ENCODE peak calls at places on chromosome 2, in five cellular contexts. P, I, Y, H and G are unnamed samples.

GRCh38 chr2:214593723-214594122 is 182.9 kb downstream of the VWC2L start:
- DNase-seq in Y (no peak), I (no peak), P (peak), H (peak), G (no peak)

GRCh38 chr2:127661072-127661618 is 14.2 kb downstream of the LIMS2 start:
- DNase-seq in Y (peak), I (no peak), H (no peak), P (no peak), G (no peak)

GRCh38 chr2:27807476-27807875 is 36.0 kb downstream of the MRPL33 start:
- DNase-seq in Y (peak), P (no peak), I (no peak), H (no peak), G (no peak)

GRCh38 chr2:12320027-12320734 is 396.6 kb upstream of the TRIB2 start:
- DNase-seq in H (no peak), Y (no peak), P (no peak), I (no peak), G (no peak)

GRCh38 chr2:86417961-86418360 is 23.2 kb upstream of the KDM3A start:
- DNase-seq in P (no peak), Y (no peak), H (peak), I (no peak), G (no peak)

GRCh38 chr2:235573331-235574221 is 79.7 kb downstream of the AGAP1 start:
- DNase-seq in Y (no peak), H (no peak), I (no peak), P (no peak), G (no peak)

GRCh38 chr2:107663632-107664031 is 163.1 kb upstream of the RGPD4 start:
- DNase-seq in Y (no peak), P (no peak), H (no peak), I (no peak), G (no peak)

GRCh38 chr2:54570925-54571694 is 115.0 kb downstream of the SPTBN1 start:
- DNase-seq in Y (peak), H (peak), I (peak), P (peak), G (no peak)

GRCh38 chr2:238128061-238129040 is 10.1 kb upstream of the KLHL30 start:
- DNase-seq in P (no peak), H (no peak), I (no peak), Y (no peak), G (no peak)

GRCh38 chr2:9982891-9983290 is 31.4 kb downstream of the GRHL1 start:
- DNase-seq in Y (no peak), I (no peak), P (no peak), H (no peak), G (no peak)

GRCh38 chr2:226915846-226916360 is 80.0 kb downstream of the RHBDD1 start:
- DNase-seq in H (no peak), Y (no peak), P (peak), I (peak), G (no peak)

GRCh38 chr2:63132020-63132419 is 81.4 kb downstream of the OTX1 start:
- DNase-seq in I (no peak), H (no peak), P (no peak), Y (no peak), G (no peak)

GRCh38 chr2:191486584-191487320 is 191.2 kb upstream of the NABP1 start:
- DNase-seq in I (peak), H (peak), P (peak), Y (peak), G (peak)

GRCh38 chr2:5195636-5196035 is 496.5 kb upstream of the SOX11 start:
- DNase-seq in Y (no peak), P (no peak), I (no peak), H (no peak), G (no peak)

GRCh38 chr2:72144746-72145657 is 2.7 kb downstream of the CYP26B1 start:
- DNase-seq in Y (no peak), H (peak), P (no peak), I (no peak), G (no peak)

GRCh38 chr2:110126086-110126773 is 10.6 kb upstream of the MALL start:
- DNase-seq in I (no peak), Y (no peak), P (no peak), H (no peak), G (no peak)

GRCh38 chr2:121699421-121700328 is 37.0 kb downstream of the NIFK start:
- DNase-seq in P (peak), Y (peak), H (peak), I (peak), G (peak)

GRCh38 chr2:218129756-218130155 is 3.9 kb downstream of the CXCR2 start:
- DNase-seq in P (no peak), Y (no peak), I (peak), H (no peak), G (no peak)

GRCh38 chr2:161415467-161416293 is 417 bp upstream of the TBR1 start:
- DNase-seq in I (no peak), H (no peak), P (no peak), Y (no peak), G (no peak)

GRCh38 chr2:174336403-174337336 is 1.9 kb downstream of the SP9 start:
- DNase-seq in H (no peak), P (no peak), I (no peak), Y (peak), G (no peak)

GRCh38 chr2:218022131-218022850 is 19.5 kb upstream of the TNS1 start:
- DNase-seq in Y (no peak), H (no peak), P (no peak), I (no peak), G (no peak)

GRCh38 chr2:120842456-120843439 is 107.1 kb downstream of the GLI2 start:
- DNase-seq in H (no peak), Y (no peak), P (no peak), I (peak), G (no peak)

GRCh38 chr2:173150087-173150486 is 74.4 kb downstream of the MAP3K20 start:
- DNase-seq in Y (no peak), H (no peak), P (no peak), I (peak), G (no peak)

GRCh38 chr2:162623888-162624287 is 214.7 kb downstream of the KCNH7 start:
- DNase-seq in Y (no peak), H (no peak), P (no peak), I (no peak), G (no peak)

GRCh38 chr2:190271783-190272456 is 47.7 kb downstream of the HIBCH start:
- DNase-seq in Y (no peak), H (no peak), P (no peak), I (no peak), G (no peak)

GRCh38 chr2:224369028-224369632 is 32.8 kb downstream of the FAM124B start:
- DNase-seq in H (peak), Y (no peak), P (no peak), I (peak), G (no peak)

GRCh38 chr2:127590386-127591190 is 55.1 kb downstream of the MYO7B start:
- DNase-seq in I (no peak), H (no peak), P (no peak), Y (no peak), G (no peak)

GRCh38 chr2:196131949-196132925 is 39.1 kb downstream of the STK17B start:
- DNase-seq in Y (no peak), I (no peak), H (no peak), P (no peak), G (no peak)

GRCh38 chr2:138922973-138923563 is 142.9 kb upstream of the NXPH2 start:
- DNase-seq in Y (no peak), P (no peak), H (peak), I (no peak), G (no peak)

GRCh38 chr2:7118606-7119503 is 201.6 kb downstream of the RNF144A start:
- DNase-seq in H (no peak), I (peak), P (no peak), Y (no peak), G (no peak)

GRCh38 chr2:144432014-144432413 is 87.9 kb downstream of the ZEB2 start:
- DNase-seq in I (no peak), H (no peak), P (no peak), Y (no peak), G (no peak)

GRCh38 chr2:7057865-7058400 is 140.7 kb downstream of the RNF144A start:
- DNase-seq in I (no peak), H (no peak), Y (no peak), P (no peak), G (no peak)

GRCh38 chr2:113233593-113234550 is 44.8 kb downstream of the PAX8 start:
- DNase-seq in P (no peak), Y (no peak), I (no peak), H (peak), G (no peak)

GRCh38 chr2:203240491-203240890 is 1.7 kb downstream of the CYP20A1 start:
- DNase-seq in H (no peak), P (no peak), I (no peak), Y (no peak), G (no peak)
- H3K4me3 ChIP-seq in H (peak), P (no peak), I (peak), Y (no peak), G (peak)

GRCh38 chr2:24009680-24010476 is at the start of gene MFSD2B:
- DNase-seq in P (no peak), Y (no peak), I (no peak), H (no peak), G (no peak)
- H3K4me3 ChIP-seq in P (peak), Y (peak), I (peak), H (no peak), G (peak)

DNA sequence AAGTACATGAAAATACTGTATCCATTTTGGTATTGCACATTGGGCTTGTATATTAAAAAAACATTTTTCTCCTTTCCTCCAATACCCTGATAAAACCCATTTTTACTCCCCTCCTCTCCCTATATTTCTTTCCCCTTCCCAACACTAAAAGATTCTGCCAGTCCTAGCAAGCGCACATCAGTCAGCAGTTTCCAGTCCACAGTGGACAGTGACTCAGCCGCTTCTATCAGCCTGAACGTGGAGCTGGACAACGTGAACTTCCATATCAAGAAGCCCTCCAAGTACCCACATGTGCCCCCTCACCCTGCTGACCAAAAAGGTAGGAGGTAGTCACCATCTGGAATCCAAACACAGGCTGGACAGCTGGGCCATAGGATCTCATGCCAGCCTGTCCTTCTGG is 38.6 kb downstream of the PIKFYVE start:
- DNase-seq in H (no peak), Y (no peak), I (no peak), P (no peak), G (no peak)
- H3K4me3 ChIP-seq in H (no peak), Y (no peak), I (no peak), P (no peak), G (no peak)

GRCh38 chr2:42132066-42132965 is 36.8 kb upstream of the EML4 start:
- DNase-seq in H (peak), P (peak), Y (no peak), I (peak), G (no peak)
- H3K4me3 ChIP-seq in H (peak), P (peak), Y (no peak), I (peak), G (no peak)

DNA sequence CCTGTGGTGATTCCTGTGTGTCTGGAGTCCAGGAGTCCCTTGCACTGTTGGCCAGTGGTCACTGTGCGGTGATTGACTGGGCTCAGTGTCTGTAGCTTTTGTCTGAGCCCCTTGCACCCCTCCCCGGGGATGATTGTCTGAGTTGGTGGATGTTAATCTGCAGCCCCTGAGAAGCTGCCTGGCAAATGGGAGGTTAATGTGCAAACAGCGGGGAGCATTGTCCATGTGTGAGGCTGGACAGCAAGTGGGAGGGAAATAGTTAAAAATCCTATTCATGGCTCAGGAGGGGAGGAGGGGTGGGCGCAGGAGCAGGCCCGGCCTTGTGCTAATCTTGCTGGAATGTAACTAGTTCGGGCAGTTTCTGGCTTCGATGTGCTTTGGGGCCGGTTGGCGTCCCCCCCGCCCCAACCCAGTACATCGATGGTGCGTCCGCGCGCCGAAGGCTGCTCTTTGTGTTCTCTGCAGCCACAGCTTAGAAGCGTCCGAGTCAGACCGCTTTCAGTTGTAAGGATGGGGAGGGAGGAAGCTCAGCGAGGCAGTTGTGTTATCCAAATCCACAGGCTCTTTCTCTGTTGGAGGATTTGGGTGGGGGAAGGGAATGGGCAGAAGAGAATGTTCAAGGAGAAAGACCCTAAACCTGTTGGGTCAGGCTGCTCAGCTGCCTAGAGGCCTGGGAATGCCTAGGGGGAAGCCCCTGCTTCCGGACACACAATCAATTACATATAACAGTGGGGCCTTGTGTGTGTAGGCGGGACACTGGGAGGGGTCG is 71.8 kb downstream of the TGOLN2 start:
- DNase-seq in I (no peak), P (peak), H (peak), Y (no peak), G (no peak)
- H3K4me3 ChIP-seq in I (peak), P (peak), H (peak), Y (no peak), G (peak)

DNA sequence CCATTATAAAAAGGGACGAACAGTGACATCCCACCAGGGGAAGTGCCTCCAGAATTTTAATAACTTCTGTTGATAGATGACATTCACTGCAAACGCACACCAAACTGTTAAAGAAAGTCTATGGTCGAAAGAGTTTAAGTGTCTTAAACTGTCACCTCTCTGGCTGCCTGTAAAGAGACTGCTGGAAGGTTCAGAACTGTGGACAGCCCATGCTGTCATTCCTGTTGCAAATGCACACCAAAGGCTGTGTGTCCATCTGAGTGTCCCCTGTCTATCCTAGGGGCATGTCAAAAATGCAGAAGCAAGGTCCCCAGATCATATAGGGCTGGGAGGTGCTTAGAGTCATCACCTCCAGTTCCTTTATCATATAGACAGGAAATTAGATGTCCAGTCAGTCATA is 171.8 kb downstream of the CYRIA start:
- DNase-seq in Y (no peak), I (no peak), P (no peak), H (no peak), G (no peak)
- H3K4me3 ChIP-seq in Y (no peak), I (no peak), P (no peak), H (no peak), G (no peak)

DNA sequence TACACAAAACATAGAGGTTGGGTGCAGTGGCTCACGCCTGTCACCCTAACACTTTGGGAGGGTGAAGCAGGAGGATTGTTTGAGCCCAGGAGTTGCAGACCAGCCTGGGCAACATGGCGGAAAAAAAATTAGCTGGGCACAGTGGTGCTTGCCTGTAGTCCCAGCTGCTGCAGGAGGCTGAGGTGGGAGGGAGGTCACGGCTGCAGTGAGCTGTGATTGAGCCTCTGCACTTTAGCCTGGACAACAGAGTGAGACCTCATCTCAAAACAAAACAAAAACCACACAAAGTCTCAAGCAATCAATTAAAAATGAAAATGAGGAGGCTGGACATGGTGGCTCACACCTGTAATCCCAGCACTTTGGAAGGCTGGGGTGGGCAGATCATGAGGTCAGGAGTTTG is 4.9 kb downstream of the NOP58 start:
- DNase-seq in H (no peak), I (no peak), P (no peak), Y (no peak), G (no peak)
- H3K4me3 ChIP-seq in H (no peak), I (no peak), P (no peak), Y (no peak), G (peak)

GRCh38 chr2:17915811-17916523 is 37.5 kb downstream of the KCNS3 start:
- DNase-seq in Y (no peak), H (no peak), I (no peak), P (no peak), G (no peak)

GRCh38 chr2:17915099-17915498 is 36.6 kb downstream of the KCNS3 start:
- DNase-seq in H (no peak), Y (no peak), I (no peak), P (no peak), G (no peak)

GRCh38 chr2:17911491-17912260 is 33.2 kb downstream of the KCNS3 start:
- DNase-seq in Y (no peak), P (no peak), I (no peak), H (no peak), G (no peak)

GRCh38 chr2:17910971-17911370 is 32.5 kb downstream of the KCNS3 start:
- DNase-seq in H (no peak), I (no peak), P (no peak), Y (no peak), G (no peak)

GRCh38 chr2:17912266-17912691 is 33.8 kb downstream of the KCNS3 start:
- DNase-seq in P (no peak), I (no peak), Y (no peak), H (no peak), G (no peak)
- H3K4me3 ChIP-seq in P (no peak), I (no peak), Y (no peak), H (no peak), G (no peak)

DNA sequence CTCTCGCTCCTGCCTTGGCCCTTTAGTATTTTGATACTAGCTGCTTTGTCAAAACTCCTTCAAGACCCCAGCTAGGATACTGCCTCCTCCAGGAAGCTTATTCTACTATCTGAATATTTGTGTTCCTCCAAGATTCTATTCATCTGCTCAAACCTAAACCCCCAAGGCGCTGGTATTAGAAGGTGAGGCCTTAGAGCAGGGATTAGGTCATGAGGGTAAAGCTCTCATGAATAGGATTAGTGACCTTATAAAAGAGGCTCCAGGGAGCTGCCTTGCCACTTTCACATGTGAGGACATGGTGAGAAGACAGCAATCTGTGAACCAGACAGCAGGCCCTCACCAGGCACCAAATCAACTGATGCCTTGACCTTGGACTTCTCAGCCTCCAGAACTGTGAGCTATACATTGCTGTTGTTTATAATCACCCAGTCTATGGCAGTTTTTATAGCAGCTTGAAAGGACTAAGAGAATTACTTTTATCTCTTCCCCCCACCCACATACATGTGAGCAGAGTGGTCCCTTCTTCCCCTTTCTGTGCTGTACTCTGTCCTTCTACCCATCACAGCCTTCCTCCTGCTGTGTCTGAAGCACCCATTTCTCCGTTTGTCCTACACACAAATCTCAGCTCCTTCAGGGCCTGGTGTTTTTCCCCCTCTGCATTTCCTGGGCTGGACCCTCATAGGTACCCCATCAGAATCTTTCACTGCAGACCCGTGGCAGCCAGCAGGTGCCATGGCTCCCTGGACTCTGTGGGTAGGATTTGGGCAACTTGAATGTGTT is 54.5 kb downstream of the HS1BP3 start:
- DNase-seq in P (no peak), I (no peak), H (no peak), Y (peak), G (no peak)
- H3K4me3 ChIP-seq in P (no peak), I (no peak), H (no peak), Y (no peak), G (no peak)